ENCODE peak calls at places on chromosomes 2 and 18, in five cellular contexts. L is heart left ventricle, S is tibial artery, O is A549, Y is IMR-90. I is an unnamed sample. For H3K4me1, the result is how much of the 10 kb centered on the place peaks cover.

GRCh38 chr2:11753886-11754704 is 7.7 kb downstream of the LPIN1 start:
- DNase-seq in L (no peak), S (no peak), O (peak), Y (peak), I (no peak)

GRCh38 chr2:222782201-222782600 is 78.6 kb upstream of the ACSL3 start:
- DNase-seq in L (no peak), S (no peak), O (no peak), Y (no peak), I (no peak)

GRCh38 chr2:170396799-170397459 is 219.0 kb downstream of the MYO3B start:
- DNase-seq in L (no peak), S (no peak), O (no peak), Y (peak), I (no peak)

GRCh38 chr2:72915907-72916742 is 1.2 kb upstream of the EMX1 start:
- DNase-seq in L (no peak), S (peak), O (peak), Y (no peak), I (peak)

GRCh38 chr2:18829331-18829902 is 240.0 kb upstream of the NT5C1B start:
- DNase-seq in L (no peak), S (no peak), O (no peak), Y (peak), I (no peak)

GRCh38 chr2:96921561-96922303 is 51.9 kb upstream of the SEMA4C start:
- DNase-seq in L (no peak), S (no peak), O (no peak), Y (no peak), I (no peak)

GRCh38 chr2:96870631-96871255 is 863 bp upstream of the SEMA4C start:
- DNase-seq in L (no peak), S (peak), O (no peak), Y (no peak), I (peak)

GRCh38 chr2:172445851-172446250 is 18.5 kb downstream of the ITGA6 start:
- DNase-seq in L (no peak), S (no peak), O (no peak), Y (peak), I (no peak)

GRCh38 chr2:16080516-16080915 is 140.2 kb downstream of the MYCN start:
- DNase-seq in L (no peak), S (no peak), O (no peak), Y (no peak), I (no peak)

GRCh38 chr2:148124271-148124670 is 103.4 kb downstream of the MBD5 start:
- DNase-seq in L (no peak), S (no peak), O (no peak), Y (no peak), I (no peak)

GRCh38 chr18:22604390-22604985 is 186.8 kb upstream of the CTAGE1 start:
- DNase-seq in L (peak), S (peak), O (no peak), Y (peak), I (peak)

GRCh38 chr2:222993920-222994650 is 57.9 kb upstream of the KCNE4 start:
- DNase-seq in L (peak), S (peak), O (no peak), Y (peak), I (peak)

GRCh38 chr18:55152801-55153200 is 193.5 kb upstream of the CCDC68 start:
- DNase-seq in L (no peak), S (no peak), O (no peak), Y (peak), I (no peak)

GRCh38 chr2:2586068-2586776 is 255.1 kb upstream of the MYT1L start:
- DNase-seq in L (no peak), S (no peak), O (no peak), Y (no peak), I (peak)

GRCh38 chr2:74816540-74817331 is 17.2 kb upstream of the HK2 start:
- DNase-seq in L (no peak), S (no peak), O (no peak), Y (no peak), I (no peak)

GRCh38 chr2:28689764-28690163 is 61.9 kb upstream of the PPP1CB start:
- DNase-seq in L (no peak), S (no peak), O (no peak), Y (no peak), I (no peak)

GRCh38 chr2:67997528-67998267 is 65.1 kb downstream of the C1D start:
- DNase-seq in L (no peak), S (no peak), O (no peak), Y (peak), I (no peak)

GRCh38 chr18:54958711-54959625 is at the start of gene CCDC68:
- DNase-seq in L (peak), S (no peak), O (peak), Y (no peak), I (peak)

GRCh38 chr18:57807336-57808117 is 4.4 kb upstream of the ATP8B1 start:
- DNase-seq in L (no peak), S (no peak), O (no peak), Y (peak), I (no peak)

GRCh38 chr2:74471332-74472065 is 981 bp downstream of the MRPL53 start:
- DNase-seq in L (no peak), S (no peak), O (no peak), Y (no peak), I (peak)

GRCh38 chr18:59210311-59210710 is 9.6 kb upstream of the GRP start:
- DNase-seq in L (no peak), S (no peak), O (no peak), Y (no peak), I (no peak)

GRCh38 chr2:177353084-177353483 is 39.5 kb upstream of the AGPS start:
- DNase-seq in L (no peak), S (no peak), O (no peak), Y (peak), I (no peak)

GRCh38 chr18:25425030-25425429 is 73.1 kb upstream of the ZNF521 start:
- DNase-seq in L (no peak), S (no peak), O (no peak), Y (peak), I (no peak)

GRCh38 chr2:109396338-109397180 is 217.2 kb downstream of the SEPTIN10 start:
- DNase-seq in L (no peak), S (no peak), O (no peak), Y (no peak), I (no peak)

GRCh38 chr2:27320958-27321543 is 1.8 kb downstream of the MPV17 start:
- DNase-seq in L (peak), S (no peak), O (peak), Y (peak), I (peak)

GRCh38 chr2:239629936-239630617 is 229.3 kb upstream of the HDAC4 start:
- DNase-seq in L (no peak), S (no peak), O (no peak), Y (no peak), I (no peak)
- H3K27ac ChIP-seq in L (no peak), S (no peak), O (peak), Y (no peak), I (no peak)

DNA sequence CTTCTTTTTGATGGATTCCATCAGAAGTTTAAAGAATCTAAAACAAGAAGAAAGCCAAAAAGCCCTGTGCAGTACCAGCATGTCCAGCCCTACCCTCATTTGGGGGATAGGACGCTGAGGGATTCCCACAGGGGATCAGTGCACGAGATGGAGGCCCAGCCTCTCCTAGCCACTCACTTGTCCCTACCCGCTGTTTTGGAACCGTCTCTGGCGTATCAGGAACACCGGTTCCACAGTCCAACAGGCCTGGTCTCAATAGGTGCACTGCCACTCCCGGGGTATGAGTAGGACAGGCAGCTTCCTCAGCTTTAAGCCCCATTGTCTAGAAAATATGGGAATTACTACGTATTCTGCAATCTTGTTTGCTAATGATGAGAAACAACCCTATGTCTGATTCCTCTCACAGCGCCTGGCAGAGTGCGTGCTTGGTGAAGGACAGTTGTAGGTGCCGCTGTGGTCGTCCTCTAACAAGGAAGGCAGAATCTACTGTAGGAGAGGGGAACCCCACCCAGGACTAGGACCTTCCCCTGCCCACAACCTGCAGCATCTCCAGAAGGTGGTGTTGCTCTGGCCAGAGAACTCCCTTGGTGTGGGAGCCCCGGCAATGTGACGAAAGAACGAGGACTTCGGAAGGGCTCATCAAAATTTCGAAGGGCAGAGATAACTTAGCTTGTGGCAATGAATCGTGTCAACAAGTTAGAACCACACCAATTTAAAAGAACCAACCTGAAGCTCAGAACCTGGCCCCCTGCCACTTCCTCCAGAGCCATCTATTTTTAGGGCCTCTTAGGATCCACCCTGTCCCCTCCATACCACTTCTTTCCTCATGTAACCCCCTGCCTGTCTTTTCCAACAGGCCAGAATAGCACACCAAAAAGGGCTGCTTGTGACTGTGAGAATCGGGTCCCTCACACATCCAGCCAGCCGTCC is 71.7 kb downstream of the POLR1A start:
- DNase-seq in L (peak), S (no peak), O (no peak), Y (no peak), I (peak)
- H3K4me1 ChIP-seq in L (under half), S (under half), O (under half), Y (under half), I (under half)

DNA sequence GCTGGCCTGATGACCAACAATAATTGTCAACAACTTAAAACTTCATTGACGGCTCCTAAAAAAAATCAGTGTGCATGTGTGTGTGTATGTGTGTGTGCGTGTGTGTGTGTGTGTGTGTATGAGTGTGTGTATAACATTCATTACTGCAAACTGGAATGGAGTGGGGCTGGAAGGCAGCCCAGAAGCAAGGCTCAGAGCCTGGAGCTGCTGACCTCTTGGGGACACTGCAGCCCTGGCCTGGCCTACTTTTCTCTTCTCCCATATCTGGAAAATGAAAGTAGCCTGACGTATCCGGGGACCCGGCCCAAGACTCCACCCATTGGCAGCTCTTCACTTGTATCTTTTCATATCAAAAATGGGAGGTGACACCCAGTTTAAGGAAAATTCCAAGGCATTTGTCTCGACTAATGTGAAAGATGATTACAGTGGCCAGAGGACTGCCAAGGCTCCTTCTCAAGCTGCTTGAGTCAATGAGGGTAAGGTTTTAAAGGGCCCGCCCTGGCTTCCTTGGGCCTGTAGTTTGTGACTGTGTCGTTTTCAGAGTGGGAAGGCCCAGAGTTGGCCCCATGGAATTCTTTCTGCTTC is 72.4 kb upstream of the IL1R1 start:
- DNase-seq in L (peak), S (peak), O (peak), Y (peak), I (peak)
- H3K4me3 ChIP-seq in L (peak), S (peak), O (peak), Y (peak), I (no peak)

DNA sequence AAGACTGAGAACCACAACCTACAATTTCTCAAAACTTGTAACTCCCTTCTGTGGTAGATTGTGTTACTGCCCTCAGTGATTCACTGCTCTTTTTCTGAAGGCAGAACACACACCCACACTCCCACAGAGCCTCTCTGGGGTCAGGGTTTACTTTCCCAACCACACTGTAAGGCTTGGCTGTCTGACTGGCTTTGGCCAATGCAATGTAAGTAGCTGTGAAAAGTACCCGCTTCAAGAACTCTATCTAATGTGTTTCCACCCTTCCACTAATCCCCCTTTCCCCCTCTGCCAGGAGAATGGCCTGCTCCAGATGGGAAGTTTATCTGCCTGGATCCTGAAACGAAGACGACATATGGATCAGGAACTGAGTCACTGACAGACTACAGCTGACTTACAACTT is 222.7 kb downstream of the CDH2 start:
- DNase-seq in L (no peak), S (no peak), O (no peak), Y (peak), I (no peak)
- H3K27ac ChIP-seq in L (no peak), S (no peak), O (no peak), Y (no peak), I (no peak)

DNA sequence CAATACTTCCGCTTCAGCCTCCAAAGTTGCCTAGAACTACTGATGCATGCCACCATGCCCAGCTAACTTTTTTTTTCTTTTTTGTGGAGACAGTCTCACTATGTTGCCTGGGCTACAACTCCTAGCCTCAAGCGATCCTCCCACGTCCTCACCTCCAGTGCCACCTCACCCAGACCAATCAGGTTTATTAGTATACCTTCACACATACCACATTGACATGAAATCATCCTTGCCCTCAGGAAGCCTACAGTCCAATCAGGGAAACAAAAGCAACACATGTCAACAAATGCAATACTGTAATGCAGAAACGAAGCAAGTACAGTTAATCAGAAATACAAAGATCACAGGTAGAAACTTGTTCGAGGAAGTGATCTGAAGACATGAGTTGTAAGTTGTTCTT is 4.0 kb downstream of the TRIP12 start:
- DNase-seq in L (no peak), S (no peak), O (no peak), Y (no peak), I (no peak)
- H3K4me1 ChIP-seq in L (under half), S (under half), O (under half), Y (under half), I (under half)

GRCh38 chr2:69789762-69790600 is 39.5 kb upstream of the GMCL1 start:
- DNase-seq in L (no peak), S (no peak), O (no peak), Y (peak), I (no peak)

GRCh38 chr2:69791045-69791444 is 38.4 kb upstream of the GMCL1 start:
- DNase-seq in L (no peak), S (no peak), O (no peak), Y (no peak), I (no peak)

GRCh38 chr2:69789129-69789528 is 40.3 kb upstream of the GMCL1 start:
- DNase-seq in L (no peak), S (no peak), O (peak), Y (peak), I (peak)

GRCh38 chr2:69786105-69786504 is 43.4 kb upstream of the GMCL1 start:
- DNase-seq in L (no peak), S (no peak), O (no peak), Y (no peak), I (no peak)

GRCh38 chr2:69790601-69790959 is 38.9 kb upstream of the GMCL1 start:
- DNase-seq in L (no peak), S (no peak), O (no peak), Y (no peak), I (no peak)
- H3K4me3 ChIP-seq in L (no peak), S (peak), O (no peak), Y (no peak), I (no peak)

DNA sequence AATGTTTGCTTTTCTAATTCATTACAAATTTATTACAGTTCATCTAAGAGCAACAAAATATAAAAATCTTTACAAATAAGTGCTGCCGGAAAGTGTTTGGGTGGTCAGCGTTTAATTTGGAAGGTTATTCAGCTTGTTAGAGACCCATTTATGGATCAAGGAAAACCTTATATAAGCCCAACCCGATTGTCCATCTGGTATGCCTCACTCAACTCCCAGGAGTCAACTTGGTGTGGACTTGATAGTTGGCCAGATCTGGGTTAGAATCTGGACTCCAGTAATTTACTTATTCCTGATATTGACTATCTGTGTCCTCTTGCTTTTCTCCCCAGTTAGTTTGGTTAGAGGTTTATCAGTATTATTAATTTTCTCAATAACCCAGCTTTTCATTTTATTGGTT is 106.2 kb downstream of the KCTD1 start:
- DNase-seq in L (no peak), S (no peak), O (no peak), Y (no peak), I (no peak)
- H3K27ac ChIP-seq in L (no peak), S (no peak), O (no peak), Y (no peak), I (no peak)

GRCh38 chr2:174662859-174663258 is 65.3 kb upstream of the WIPF1 start:
- DNase-seq in L (no peak), S (no peak), O (no peak), Y (no peak), I (no peak)

GRCh38 chr2:174662459-174662858 is 64.9 kb upstream of the WIPF1 start:
- DNase-seq in L (no peak), S (peak), O (peak), Y (peak), I (no peak)

GRCh38 chr2:174664084-174664759 is 66.6 kb upstream of the WIPF1 start:
- DNase-seq in L (no peak), S (no peak), O (no peak), Y (no peak), I (peak)

GRCh38 chr2:174660984-174661675 is 63.5 kb upstream of the WIPF1 start:
- DNase-seq in L (no peak), S (no peak), O (no peak), Y (no peak), I (no peak)

DNA sequence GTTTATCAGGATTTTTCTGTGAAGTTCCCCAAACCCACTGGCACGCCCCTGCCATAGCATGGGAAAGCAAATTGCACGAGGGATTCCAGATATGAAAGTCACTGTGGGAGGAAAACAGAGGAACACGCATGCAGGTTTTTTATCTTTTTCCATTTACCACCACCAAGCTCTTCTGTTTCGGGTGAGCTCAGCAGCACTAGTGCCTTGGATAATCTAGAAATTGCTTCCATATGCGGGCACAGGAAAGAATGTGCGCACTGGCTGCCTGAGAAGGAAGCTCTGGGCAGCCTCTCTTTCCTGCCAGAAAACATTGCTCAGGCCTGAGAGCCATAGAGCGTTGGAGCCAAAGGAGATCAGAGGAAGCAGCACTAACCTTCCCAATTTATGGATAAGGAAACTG is 66.0 kb upstream of the WIPF1 start:
- DNase-seq in L (peak), S (peak), O (no peak), Y (no peak), I (no peak)
- H3K4me1 ChIP-seq in L (under half), S (under half), O (under half), Y (under half), I (under half)

GRCh38 chr2:237705225-237705524 is 77.8 kb downstream of the LRRFIP1 start:
- DNase-seq in L (no peak), S (no peak), O (no peak), Y (peak), I (no peak)
- H3K4me3 ChIP-seq in L (no peak), S (no peak), O (no peak), Y (no peak), I (no peak)

GRCh38 chr2:54429811-54430600 is 26.1 kb upstream of the SPTBN1 start:
- DNase-seq in L (peak), S (no peak), O (no peak), Y (no peak), I (no peak)

GRCh38 chr2:54429055-54429454 is 27.1 kb upstream of the SPTBN1 start:
- DNase-seq in L (no peak), S (no peak), O (no peak), Y (no peak), I (no peak)

GRCh38 chr2:54432181-54433020 is 23.7 kb upstream of the SPTBN1 start:
- DNase-seq in L (no peak), S (no peak), O (no peak), Y (no peak), I (no peak)

GRCh38 chr2:54428401-54428800 is 27.7 kb upstream of the SPTBN1 start:
- DNase-seq in L (peak), S (no peak), O (no peak), Y (no peak), I (peak)

DNA sequence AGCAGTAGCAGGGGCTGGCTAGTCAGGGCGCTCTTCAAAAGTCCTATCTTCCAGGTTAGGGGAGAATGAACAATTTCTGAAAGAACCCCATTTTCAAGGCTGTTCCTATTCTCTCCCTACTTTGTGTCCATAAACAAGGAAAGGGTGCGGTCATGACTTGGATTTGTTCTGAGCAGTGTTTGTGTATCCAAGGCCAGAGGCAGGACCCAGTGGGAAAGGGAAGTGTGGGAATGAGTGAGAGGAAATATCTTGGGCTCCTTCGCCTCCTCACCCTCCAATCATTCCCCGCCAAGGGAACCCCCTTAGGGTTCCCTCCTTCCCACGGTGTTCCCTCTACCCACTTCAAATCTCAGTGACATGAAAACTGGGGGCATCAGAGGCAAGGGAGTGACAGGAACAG is 25.5 kb upstream of the SPTBN1 start:
- DNase-seq in L (peak), S (no peak), O (no peak), Y (no peak), I (no peak)
- H3K27ac ChIP-seq in L (peak), S (peak), O (no peak), Y (no peak), I (no peak)